ENCODE peak calls at places on chromosomes 6 and 20, in nine cellular contexts. O is NCI-H446; X is tibial artery; I is heart right ventricle; T is EL; D is activated CD4-positive, alpha-beta T cell treated with anti-CD3 and anti-CD28 coated beads, Interleukin-2, amount 10 ng/mL, durations not matched to agents 7 days and 5 days; Q is posterior vena cava; C is stimulated activated CD8-positive, alpha-beta memory T cell treated with anti-CD3 and anti-CD28 coated beads, Interleukin-2, amount 100 ng/mL, for 1 hour; Y is HEK293T. R is an unnamed sample.

GRCh38 chr6:170506446-170506845 is 46.7 kb downstream of the PSMB1 start:
- DNase-seq in Q (no peak), I (no peak), T (no peak), C (no peak), Y (no peak), O (no peak), D (no peak), X (no peak), R (no peak)

GRCh38 chr20:41616228-41616627 is 1.9 kb downstream of the CHD6 start:
- DNase-seq in C (no peak), I (no peak), X (no peak), Y (no peak), O (no peak), Q (no peak), D (no peak), T (no peak), R (peak)

GRCh38 chr6:128932061-128932460 is 49.1 kb downstream of the LAMA2 start:
- DNase-seq in T (peak), C (no peak), D (no peak), Y (no peak), O (no peak), Q (no peak), I (no peak), X (no peak), R (no peak)

GRCh38 chr20:57480444-57481152 is 44.3 kb downstream of the CTCFL start:
- DNase-seq in D (no peak), O (no peak), Y (no peak), Q (peak), I (no peak), T (no peak), C (no peak), X (peak), R (peak)

GRCh38 chr20:2652724-2653510 is 485 bp downstream of the NOP56 start:
- DNase-seq in I (no peak), T (no peak), X (peak), C (no peak), Y (peak), O (no peak), Q (no peak), D (peak), R (no peak)

GRCh38 chr20:49408705-49409104 is 73.8 kb downstream of the KCNB1 start:
- DNase-seq in X (no peak), Y (no peak), Q (peak), I (no peak), O (no peak), C (no peak), D (no peak), T (no peak), R (no peak)

GRCh38 chr6:3851839-3852238 is 2.7 kb downstream of the FAM50B start:
- DNase-seq in X (no peak), D (no peak), I (no peak), C (no peak), T (no peak), O (no peak), Y (no peak), Q (no peak), R (no peak)

GRCh38 chr6:48426636-48427035 is 315.6 kb upstream of the PTCHD4 start:
- DNase-seq in C (no peak), Y (no peak), X (no peak), D (no peak), O (no peak), T (peak), I (no peak), Q (no peak), R (no peak)

GRCh38 chr6:145929037-145929633 is 35.0 kb downstream of the SHPRH start:
- DNase-seq in T (peak), X (no peak), D (no peak), Q (no peak), I (no peak), C (no peak), Y (peak), O (peak), R (no peak)

GRCh38 chr20:41178904-41179432 is 41.6 kb downstream of the PLCG1 start:
- DNase-seq in C (no peak), T (no peak), I (peak), X (peak), Y (peak), Q (peak), D (no peak), O (no peak), R (no peak)

GRCh38 chr6:139996253-139996834 is 621.9 kb upstream of the CITED2 start:
- DNase-seq in O (no peak), C (no peak), D (no peak), Y (peak), X (no peak), Q (no peak), T (peak), I (no peak), R (no peak)

GRCh38 chr20:58832442-58832841 is 18.3 kb downstream of the GNAS-AS1 start:
- DNase-seq in C (no peak), T (peak), X (no peak), D (no peak), I (no peak), Y (no peak), Q (no peak), O (no peak), R (no peak)

GRCh38 chr6:118476554-118476953 is 71.5 kb upstream of the PLN start:
- DNase-seq in T (no peak), C (no peak), O (no peak), D (no peak), I (no peak), Q (no peak), X (no peak), Y (no peak), R (no peak)

GRCh38 chr6:108884211-108885059 is 36.2 kb downstream of the ARMC2 start:
- DNase-seq in X (no peak), C (no peak), T (no peak), I (no peak), D (no peak), Q (no peak), Y (no peak), O (no peak), R (no peak)

GRCh38 chr6:156808287-156808686 is 31.1 kb downstream of the ARID1B start:
- DNase-seq in Y (no peak), D (no peak), T (no peak), O (no peak), I (no peak), Q (no peak), C (no peak), X (no peak), R (no peak)

GRCh38 chr6:142409794-142410193 is 108.0 kb downstream of the ADGRG6 start:
- DNase-seq in C (no peak), D (no peak), I (no peak), T (no peak), Y (no peak), X (no peak), Q (no peak), O (no peak), R (no peak)

GRCh38 chr6:35694462-35694861 is 5.7 kb upstream of the FKBP5 start:
- DNase-seq in O (no peak), D (no peak), C (no peak), T (peak), Q (no peak), X (no peak), Y (no peak), I (no peak), R (no peak)

GRCh38 chr6:2188397-2188796 is 57.0 kb downstream of the GMDS start:
- DNase-seq in I (no peak), D (no peak), X (no peak), T (no peak), Q (no peak), Y (no peak), O (no peak), C (no peak), R (no peak)

GRCh38 chr20:62150236-62150575 is 6.6 kb downstream of the SS18L1 start:
- DNase-seq in X (no peak), Q (no peak), C (no peak), D (no peak), I (no peak), Y (no peak), T (no peak), O (no peak), R (no peak)

GRCh38 chr6:106789436-106790145 is 160.2 kb downstream of the QRSL1 start:
- DNase-seq in X (no peak), O (no peak), T (peak), I (no peak), Q (no peak), Y (no peak), D (no peak), C (no peak), R (no peak)

GRCh38 chr6:27188885-27189418 is 58.5 kb upstream of the PRSS16 start:
- DNase-seq in O (peak), Y (peak), I (peak), T (peak), D (peak), X (peak), Q (no peak), C (no peak), R (no peak)

GRCh38 chr6:160058603-160059215 is 62.9 kb upstream of the SLC22A1 start:
- DNase-seq in X (no peak), D (no peak), C (no peak), O (no peak), Q (peak), T (no peak), Y (no peak), I (no peak), R (no peak)

GRCh38 chr6:128964771-128965170 is 81.8 kb downstream of the LAMA2 start:
- DNase-seq in X (no peak), C (no peak), D (no peak), I (no peak), Y (no peak), Q (no peak), O (no peak), T (no peak), R (no peak)

GRCh38 chr6:146770965-146771735 is 172.4 kb downstream of the ADGB start:
- DNase-seq in I (peak), Q (peak), C (no peak), Y (no peak), D (peak), T (no peak), X (peak), O (no peak), R (no peak)

GRCh38 chr6:136069119-136069518 is 181.0 kb downstream of the MTFR2 start:
- DNase-seq in Q (no peak), T (peak), C (no peak), Y (no peak), X (no peak), O (no peak), D (no peak), I (no peak), R (no peak)

GRCh38 chr20:32451682-32452461 is 93.7 kb downstream of the ASXL1 start:
- DNase-seq in T (no peak), C (no peak), I (no peak), Q (peak), O (no peak), D (no peak), Y (no peak), X (no peak), R (no peak)

GRCh38 chr6:109139109-109139508 is 43.8 kb downstream of the CEP57L1 start:
- DNase-seq in Y (no peak), C (no peak), O (no peak), D (no peak), I (no peak), Q (no peak), T (peak), X (no peak), R (no peak)

GRCh38 chr6:45021652-45022051 is 306.5 kb upstream of the RUNX2 start:
- DNase-seq in D (peak), Y (no peak), T (peak), Q (no peak), X (no peak), I (no peak), O (no peak), C (no peak), R (no peak)

GRCh38 chr6:150306290-150306689 is 62.5 kb upstream of the IYD start:
- DNase-seq in Y (no peak), T (no peak), X (no peak), C (no peak), O (no peak), I (no peak), D (no peak), Q (no peak), R (no peak)

GRCh38 chr6:42407379-42407778 is 44.3 kb downstream of the TRERF1 start:
- DNase-seq in I (no peak), D (no peak), Y (no peak), T (peak), C (no peak), Q (no peak), O (no peak), X (no peak), R (no peak)

GRCh38 chr6:26009817-26010216 is 47.2 kb downstream of the TRIM38 start:
- DNase-seq in T (no peak), Q (no peak), Y (no peak), D (no peak), C (no peak), O (no peak), X (no peak), I (no peak), R (no peak)

GRCh38 chr6:98847767-98848538 is 13.6 kb downstream of the POU3F2 start:
- DNase-seq in Y (no peak), T (no peak), X (peak), I (no peak), D (no peak), Q (peak), O (no peak), C (no peak), R (no peak)

GRCh38 chr20:33281550-33282146 is 1.4 kb upstream of the BPIFB1 start:
- DNase-seq in C (no peak), Y (no peak), X (no peak), T (no peak), I (no peak), O (no peak), D (no peak), Q (no peak), R (no peak)

GRCh38 chr6:32111424-32112066 is 2.4 kb upstream of the TNXB start:
- DNase-seq in T (no peak), C (no peak), I (no peak), X (no peak), O (no peak), D (no peak), Y (no peak), Q (no peak), R (no peak)

GRCh38 chr6:150683320-150683719 is 83.6 kb downstream of the PLEKHG1 start:
- DNase-seq in T (no peak), Y (no peak), Q (no peak), D (no peak), C (no peak), X (no peak), I (peak), O (no peak), R (no peak)

GRCh38 chr6:166826264-166826663 is 130.1 kb downstream of the RNASET2 start:
- DNase-seq in Y (no peak), O (no peak), C (no peak), D (no peak), T (no peak), X (no peak), I (no peak), Q (no peak), R (no peak)

GRCh38 chr20:38878798-38879197 is 47.4 kb upstream of the FAM83D start:
- DNase-seq in Y (peak), T (no peak), Q (peak), C (no peak), X (no peak), D (no peak), O (no peak), I (peak), R (no peak)

GRCh38 chr20:63163596-63164560 is 52.1 kb downstream of the YTHDF1 start:
- DNase-seq in I (no peak), X (no peak), Q (no peak), Y (no peak), C (no peak), D (no peak), T (no peak), O (no peak), R (no peak)